ENCODE peak calls at places on chromosomes 3 and 15, in four cellular contexts. K is H1, B is tibial nerve, G is ovary. H is an unnamed sample.

GRCh38 chr3:151315136-151315535 is 1.5 kb downstream of the GPR87 start:
- DNase-seq in B (no peak), K (no peak), G (no peak), H (no peak)

GRCh38 chr3:141735789-141736465 is 2.2 kb upstream of the RNF7 start:
- DNase-seq in G (no peak), K (no peak), B (no peak), H (no peak)

GRCh38 chr15:82930466-82930865 is 22.1 kb downstream of the HOMER2 start:
- DNase-seq in B (no peak), K (no peak), G (no peak), H (no peak)

GRCh38 chr3:111076732-111077131 is 5.1 kb downstream of the NECTIN3 start:
- DNase-seq in G (no peak), B (no peak), K (no peak), H (no peak)

GRCh38 chr3:72446406-72447058 is 401.7 kb downstream of the SHQ1 start:
- DNase-seq in G (peak), K (peak), B (peak), H (no peak)

GRCh38 chr3:124688580-124689454 is 41.4 kb upstream of the UMPS start:
- DNase-seq in G (peak), B (peak), K (peak), H (peak)

GRCh38 chr15:60708684-60709083 is 229.7 kb upstream of the ICE2 start:
- DNase-seq in B (no peak), K (no peak), G (no peak), H (no peak)

GRCh38 chr3:193095366-193095765 is 145.7 kb upstream of the PLAAT1 start:
- DNase-seq in K (no peak), B (no peak), G (no peak), H (no peak)

GRCh38 chr3:140910860-140911259 is 30.8 kb upstream of the SLC25A36 start:
- DNase-seq in B (no peak), G (no peak), K (peak), H (no peak)

GRCh38 chr3:52090131-52090548 is 33.8 kb upstream of the DUSP7 start:
- DNase-seq in G (no peak), K (no peak), B (peak), H (no peak)

GRCh38 chr15:91936182-91936775 is 82.8 kb downstream of the SLCO3A1 start:
- DNase-seq in B (no peak), K (no peak), G (no peak), H (no peak)

GRCh38 chr3:20141841-20142240 is 44.2 kb downstream of the SGO1 start:
- DNase-seq in G (peak), K (peak), B (peak), H (peak)

GRCh38 chr3:54954019-54954418 is 26.2 kb upstream of the LRTM1 start:
- DNase-seq in G (no peak), K (no peak), B (no peak), H (no peak)

GRCh38 chr15:38781196-38781595 is 216.6 kb upstream of the RASGRP1 start:
- DNase-seq in B (no peak), K (no peak), G (no peak), H (no peak)

GRCh38 chr3:24410861-24411260 is 83.8 kb downstream of the THRB start:
- DNase-seq in G (no peak), B (no peak), K (no peak), H (no peak)

GRCh38 chr15:75640483-75641175 is 605 bp upstream of the IMP3 start:
- DNase-seq in K (no peak), B (no peak), G (no peak), H (no peak)

GRCh38 chr15:40702077-40702476 is 7.1 kb downstream of the RAD51 start:
- DNase-seq in K (no peak), B (no peak), G (no peak), H (no peak)

GRCh38 chr15:63502843-63503738 is 1.3 kb upstream of the USP3 start:
- DNase-seq in B (peak), G (peak), K (peak), H (peak)

GRCh38 chr3:95813261-95813660 is 1001.1 kb upstream of the EPHA6 start:
- DNase-seq in B (no peak), G (no peak), K (no peak), H (no peak)

GRCh38 chr3:12990781-12991480 is 82.3 kb downstream of the IQSEC1 start:
- DNase-seq in G (peak), B (no peak), K (no peak), H (no peak)

GRCh38 chr3:86234516-86235254 is 756.3 kb downstream of the VGLL3 start:
- DNase-seq in K (no peak), G (no peak), B (no peak), H (no peak)
- TF ChIP-seq EP300 in K (no peak), G (no peak), B (no peak), H (no peak)

GRCh38 chr3:88807471-88808090 is 299.8 kb upstream of the EPHA3 start:
- DNase-seq in K (no peak), G (no peak), B (no peak), H (no peak)
- H3K27ac ChIP-seq in K (no peak), G (no peak), B (no peak), H (no peak)

GRCh38 chr3:49929333-49930240 is at the start of gene MON1A:
- DNase-seq in G (peak), B (peak), K (peak), H (peak)
- TF ChIP-seq POLR2A in G (peak), B (peak), K (no peak), H (no peak)

GRCh38 chr3:127037021-127037400 is 54.1 kb downstream of the PLXNA1 start:
- DNase-seq in K (no peak), G (no peak), B (no peak), H (peak)

GRCh38 chr3:127036209-127037020 is 53.5 kb downstream of the PLXNA1 start:
- DNase-seq in G (peak), K (no peak), B (no peak), H (peak)

GRCh38 chr3:127034990-127035652 is 52.2 kb downstream of the PLXNA1 start:
- DNase-seq in K (no peak), B (no peak), G (no peak), H (no peak)

GRCh38 chr3:127034195-127034989 is 51.5 kb downstream of the PLXNA1 start:
- DNase-seq in G (no peak), B (no peak), K (no peak), H (no peak)

GRCh38 chr3:127035672-127036071 is 52.8 kb downstream of the PLXNA1 start:
- DNase-seq in B (peak), K (no peak), G (peak), H (peak)
- TF ChIP-seq EP300 in B (no peak), K (no peak), G (no peak), H (no peak)

DNA sequence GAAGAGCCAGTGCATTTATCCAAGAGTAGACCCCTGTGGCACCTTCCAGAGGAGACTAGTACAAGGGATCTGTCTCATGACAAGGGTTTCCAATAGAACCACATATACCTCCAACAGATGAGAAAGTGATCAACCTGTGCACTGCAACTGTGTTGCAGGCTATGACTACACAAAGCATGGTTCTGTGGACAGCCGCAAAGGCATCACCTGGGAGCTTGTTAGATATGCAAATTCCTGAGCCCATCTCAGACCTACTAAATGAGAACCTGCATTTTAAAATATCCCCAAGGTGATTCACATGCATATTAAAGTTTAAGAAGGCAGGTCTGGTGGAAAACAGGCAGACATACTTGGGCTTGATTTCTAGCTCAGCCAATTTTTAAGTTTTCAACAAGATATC is 368.7 kb downstream of the FOXP1 start:
- DNase-seq in B (no peak), G (no peak), K (no peak), H (no peak)
- H3K27ac ChIP-seq in B (no peak), G (no peak), K (no peak), H (no peak)

DNA sequence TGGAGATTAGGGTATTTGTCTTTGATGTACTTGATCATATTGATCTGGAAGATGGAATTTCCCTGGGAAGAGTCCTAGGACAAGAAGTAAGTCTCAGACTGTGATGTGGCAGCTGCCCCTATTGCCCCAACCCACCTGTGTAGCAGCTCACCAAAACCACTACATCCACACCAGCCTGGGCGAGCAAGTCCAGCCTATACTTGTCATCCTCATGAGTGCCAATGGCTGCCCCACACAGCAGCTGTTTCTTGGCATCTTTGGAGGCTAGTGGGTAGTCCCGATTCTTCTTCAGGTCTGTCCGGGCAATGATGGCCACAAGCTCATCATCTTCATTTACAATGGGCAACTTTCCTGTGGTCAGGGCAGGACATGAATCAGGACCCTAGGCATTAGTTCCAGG is 2.7 kb downstream of the IMPDH2 start:
- DNase-seq in K (no peak), B (no peak), G (peak), H (no peak)
- TF ChIP-seq POLR2A in K (no peak), B (no peak), G (no peak), H (no peak)

DNA sequence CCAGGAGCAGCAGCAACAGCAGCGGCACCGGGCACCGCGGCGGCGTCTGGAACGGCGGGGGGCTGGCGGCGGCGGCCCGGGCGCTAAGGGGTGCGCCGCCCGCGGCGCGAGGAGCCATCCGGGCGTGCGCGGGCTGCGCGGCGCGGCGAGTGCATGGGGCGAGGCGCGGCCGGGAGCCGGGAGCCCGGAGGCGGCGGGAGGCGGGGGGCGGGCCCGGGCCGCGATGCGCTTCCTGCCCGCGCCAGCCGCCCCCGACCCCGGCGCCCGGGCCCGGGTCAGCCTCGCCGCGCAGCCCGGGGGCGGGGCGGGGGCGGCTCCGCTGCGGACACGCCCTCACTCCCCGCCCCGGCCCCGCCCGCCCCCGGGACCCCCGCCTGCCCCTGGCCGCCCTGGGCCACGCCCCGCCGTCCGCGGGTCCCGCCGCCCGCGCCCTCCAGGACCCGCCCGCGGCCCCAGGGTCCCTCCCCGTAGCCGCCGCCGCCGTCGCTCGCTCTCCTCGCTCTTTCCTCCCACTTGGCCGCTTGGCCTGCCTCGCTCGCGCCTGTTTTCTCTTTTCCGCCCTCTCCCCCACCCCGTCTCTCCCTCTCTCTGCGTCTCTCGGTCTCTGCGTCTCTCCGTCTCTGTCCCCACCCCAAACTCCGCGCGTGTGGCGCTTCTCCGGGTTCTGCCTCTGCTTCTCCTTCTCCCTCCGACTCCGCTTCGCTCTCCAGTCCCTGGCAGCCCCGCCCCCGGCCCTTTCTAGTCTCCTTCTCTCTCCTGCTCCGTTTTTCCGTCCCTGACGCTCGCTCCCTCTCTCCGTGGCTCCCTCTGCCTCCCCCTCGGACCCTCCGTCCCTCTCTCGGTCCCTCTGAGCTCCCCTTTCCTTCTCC is at the start of gene PLXND1:
- DNase-seq in B (no peak), G (peak), K (peak), H (peak)
- TF ChIP-seq EP300 in B (no peak), G (no peak), K (no peak), H (no peak)

DNA sequence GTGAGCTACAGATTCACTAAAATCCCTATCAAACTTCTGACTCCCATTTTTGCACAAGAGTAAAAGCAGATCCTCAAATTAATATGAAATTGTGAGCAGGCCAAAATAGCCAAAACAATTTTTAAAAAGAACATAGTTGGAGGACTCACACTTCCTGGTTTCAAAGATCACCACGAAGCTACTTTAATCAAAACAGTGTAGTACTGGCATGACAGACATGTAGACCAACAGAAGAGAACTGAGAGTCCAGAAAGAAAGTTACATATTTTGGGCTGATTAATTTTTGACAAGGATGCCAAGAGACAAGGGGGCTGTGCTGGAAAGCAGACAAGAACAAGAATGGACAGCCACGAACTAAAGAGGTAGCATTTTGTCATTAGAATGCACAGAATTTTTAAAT is 14.2 kb downstream of the RYK start:
- DNase-seq in K (no peak), G (no peak), B (no peak), H (no peak)
- H3K27ac ChIP-seq in K (no peak), G (no peak), B (peak), H (peak)

DNA sequence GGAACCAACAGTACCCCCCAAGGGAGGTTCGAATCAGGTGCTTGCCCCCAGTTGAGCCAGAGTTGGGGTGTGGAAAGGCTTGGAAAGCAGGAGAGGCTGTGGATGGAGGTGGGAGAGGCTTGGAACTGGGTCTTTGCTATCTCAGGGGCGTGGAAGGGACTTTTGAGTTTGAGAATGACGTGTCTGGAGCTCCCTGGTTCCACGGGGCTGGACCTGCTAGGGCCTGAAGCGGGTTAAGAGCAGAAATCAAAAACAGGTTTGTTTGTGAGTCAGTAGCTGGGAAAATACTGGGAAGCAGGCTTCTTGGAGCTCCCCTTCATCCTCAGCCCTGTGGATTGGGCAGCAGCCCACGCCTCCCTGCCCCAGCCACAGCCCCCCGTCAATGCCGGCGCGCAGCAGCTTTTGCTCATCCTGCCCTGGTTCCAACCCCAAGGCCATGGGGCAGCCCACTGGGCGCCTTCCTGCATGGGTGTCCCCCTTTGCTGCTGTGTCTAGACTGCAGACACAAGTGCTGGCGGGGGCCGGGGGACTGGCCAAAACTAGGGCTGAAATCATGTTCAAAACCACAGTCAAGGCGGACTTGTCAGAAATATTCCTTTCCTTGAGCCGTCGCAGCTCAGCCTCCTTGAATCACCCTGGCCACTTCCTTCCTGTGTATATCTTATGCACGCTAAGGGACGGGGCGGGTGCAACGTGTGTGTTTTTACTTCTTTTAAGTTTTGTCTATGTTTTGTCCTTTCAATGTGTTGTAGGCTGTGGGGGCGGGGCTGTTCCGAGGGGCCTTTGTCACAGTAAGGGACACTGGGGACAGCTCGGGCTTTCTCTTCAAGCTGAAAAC is 108.0 kb downstream of the KLF13 start:
- DNase-seq in G (peak), B (peak), K (no peak), H (peak)
- TF ChIP-seq POLR2A in G (no peak), B (no peak), K (no peak), H (no peak)